ENCODE peak calls at places on chromosome 6, in nine cellular contexts. P is stomach; G is CD8-positive, alpha-beta T cell; E is CD8-positive, alpha-beta memory T cell; T is GM12878; L is spleen; Q is ovary; S is CD4-positive, alpha-beta memory T cell; K is cardiac muscle cell. Y is an unnamed sample.

GRCh38 chr6:133115960-133116359 is 125.2 kb upstream of the EYA4 start:
- DNase-seq in Q (no peak), T (no peak), K (no peak), E (no peak), L (no peak), G (no peak), P (no peak), S (no peak), Y (no peak)

GRCh38 chr6:10030942-10031537 is 383.8 kb downstream of the TFAP2A start:
- DNase-seq in L (no peak), T (no peak), G (no peak), Q (no peak), K (peak; percentile 37), P (no peak), E (no peak), S (no peak), Y (no peak)

GRCh38 chr6:153392156-153392555 is 261.1 kb upstream of the RGS17 start:
- DNase-seq in P (no peak), Q (no peak), G (no peak), T (no peak), L (no peak), K (no peak), S (no peak), E (no peak), Y (no peak)

GRCh38 chr6:77812304-77812703 is 159.5 kb downstream of the MEI4 start:
- DNase-seq in P (no peak), S (no peak), L (no peak), E (no peak), G (no peak), Q (no peak), K (no peak), T (no peak), Y (no peak)

GRCh38 chr6:30985490-30985889 is 2.0 kb downstream of the MUC21 start:
- DNase-seq in K (no peak), T (no peak), G (no peak), S (no peak), Q (no peak), E (no peak), P (no peak), L (no peak), Y (no peak)

GRCh38 chr6:8268156-8268555 is 165.8 kb upstream of the EEF1E1 start:
- DNase-seq in P (no peak), T (no peak), L (no peak), G (no peak), E (no peak), K (no peak), S (no peak), Q (no peak), Y (no peak)

GRCh38 chr6:34025112-34025807 is 120.6 kb downstream of the GRM4 start:
- DNase-seq in T (no peak), K (no peak), G (no peak), E (no peak), L (no peak), S (no peak), P (no peak), Q (no peak), Y (peak; percentile 13)

GRCh38 chr6:10138917-10139316 is 276.0 kb downstream of the TFAP2A start:
- DNase-seq in K (no peak), S (no peak), T (no peak), G (no peak), Q (no peak), E (no peak), L (no peak), P (no peak), Y (no peak)

GRCh38 chr6:27518881-27519795 is 46.2 kb upstream of the ZNF184 start:
- DNase-seq in E (peak; percentile 71), S (peak; percentile 69), Q (peak; percentile 74), G (peak; percentile 66), L (peak; percentile 86), P (peak; percentile 46), T (peak; percentile 83), K (peak; percentile 75), Y (peak; percentile 56)

GRCh38 chr6:148223424-148223842 is 119.2 kb upstream of the SASH1 start:
- DNase-seq in T (no peak), S (no peak), G (no peak), K (no peak), L (no peak), P (no peak), Q (no peak), E (no peak), Y (no peak)

DNA sequence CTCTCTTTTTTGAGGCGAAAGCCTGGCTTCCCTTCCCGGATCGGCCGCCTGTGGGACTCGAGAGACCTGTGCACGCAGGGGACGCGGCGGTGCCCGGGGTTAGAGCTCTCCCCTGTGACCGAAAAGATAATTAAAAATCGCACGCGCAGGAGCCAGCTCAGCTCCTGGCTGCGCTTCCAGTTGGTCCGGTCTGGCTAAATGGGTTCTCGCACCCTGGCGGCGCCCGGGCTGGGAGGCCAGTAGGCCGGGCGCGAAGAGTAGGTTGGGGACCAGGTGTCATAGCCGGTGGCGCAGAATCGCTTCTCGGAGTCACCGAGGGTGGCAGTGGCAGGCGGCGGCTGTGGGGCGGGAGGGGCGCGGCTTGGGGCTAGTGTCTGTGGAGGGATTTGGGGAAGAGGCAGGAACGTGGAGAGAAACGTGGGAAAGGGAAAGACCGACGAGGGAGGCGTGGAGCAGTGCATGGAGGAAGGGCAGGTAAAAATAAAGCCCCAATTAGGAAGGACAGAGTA is 41.9 kb upstream of the SUPT3H start:
- DNase-seq in Q (peak; percentile 60), P (peak; percentile 66), G (peak; percentile 61), S (peak; percentile 49), L (peak; percentile 89), K (peak; percentile 81), E (peak; percentile 49), T (no peak), Y (peak; percentile 77)
- H3K27me3 ChIP-seq in Q (no peaks in the 10 kb centered on the region), P (peaks cover 95% of the 10 kb centered on the region), G (no peaks in the 10 kb centered on the region), S (no peaks in the 10 kb centered on the region), L (peaks cover 25% of the 10 kb centered on the region), K (peaks cover 86% of the 10 kb centered on the region), E (peaks cover 7% of the 10 kb centered on the region), T (peaks cover 20% of the 10 kb centered on the region), Y (no peaks in the 10 kb centered on the region)

GRCh38 chr6:137092018-137092417 is 47.3 kb upstream of the IL20RA start:
- DNase-seq in K (no peak), G (no peak), T (no peak), Q (no peak), P (no peak), S (no peak), L (no peak), E (no peak), Y (no peak)

GRCh38 chr6:137095651-137096238 is 51.0 kb upstream of the IL20RA start:
- DNase-seq in G (no peak), T (peak; percentile 96), P (no peak), K (no peak), Q (no peak), L (no peak), S (no peak), E (no peak), Y (no peak)

GRCh38 chr6:137095093-137095492 is 50.3 kb upstream of the IL20RA start:
- DNase-seq in P (no peak), E (no peak), K (no peak), Q (no peak), T (no peak), L (no peak), S (no peak), G (no peak), Y (no peak)

GRCh38 chr6:137093183-137094069 is 48.7 kb upstream of the IL20RA start:
- DNase-seq in Q (no peak), T (no peak), K (no peak), L (no peak), S (no peak), P (no peak), E (no peak), G (no peak), Y (no peak)

GRCh38 chr6:137094411-137095008 is 49.7 kb upstream of the IL20RA start:
- DNase-seq in Q (peak; percentile 53), L (no peak), P (peak; percentile 47), S (peak; percentile 57), E (peak; percentile 39), T (peak; percentile 91), K (peak; percentile 72), G (peak; percentile 48), Y (peak; percentile 61)
- H3K27ac ChIP-seq in Q (no peak overlapping the region), L (no peak overlapping the region), P (no peak overlapping the region), S (no peak overlapping the region), E (no peak overlapping the region), T (peak overlapping the region; percentile 95), K (no peak overlapping the region), G (no peak overlapping the region), Y (no peak overlapping the region)

DNA sequence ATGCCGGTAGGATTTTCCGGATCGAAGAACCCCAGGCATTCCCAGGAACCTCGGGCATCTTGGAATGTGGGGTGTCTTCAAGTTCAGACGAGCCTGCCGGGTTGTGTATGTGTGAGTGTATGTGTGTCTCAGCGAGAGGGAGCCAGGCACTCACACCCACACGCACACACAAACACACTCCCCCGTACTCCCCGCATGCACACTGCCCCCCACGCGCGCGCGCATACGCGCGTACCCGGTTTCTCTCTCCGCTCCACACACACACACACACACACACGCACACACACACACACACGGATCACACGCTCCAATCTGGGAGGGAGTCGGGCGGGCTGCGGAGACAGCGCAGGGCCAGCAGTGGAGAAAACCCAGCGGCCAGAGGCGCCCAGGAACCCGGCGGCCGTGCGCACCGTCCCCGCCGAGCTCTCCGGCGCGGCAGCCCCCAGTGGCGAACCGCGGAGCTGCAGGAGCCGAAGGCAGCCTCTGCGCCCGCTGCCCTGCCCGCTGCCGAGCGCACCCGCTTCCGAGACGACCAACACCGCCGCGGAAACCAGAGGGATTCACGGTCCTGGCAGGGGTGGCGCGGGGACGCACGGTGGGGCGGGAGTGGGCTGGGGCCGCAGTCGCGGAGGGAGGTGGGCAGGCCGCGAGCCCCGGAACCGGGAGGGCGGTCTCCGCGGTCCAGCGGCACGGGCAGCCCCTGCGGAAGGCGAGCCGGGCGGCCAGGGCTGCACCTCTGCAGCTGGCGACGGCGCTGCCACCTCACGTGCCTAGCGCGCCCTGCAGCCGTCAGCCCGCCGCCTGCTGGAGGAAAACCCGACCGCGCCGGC is at the start of gene LRFN2:
- DNase-seq in P (peak; percentile 83), K (peak; percentile 90), T (no peak), S (peak; percentile 22), E (peak; percentile 38), G (peak; percentile 60), Q (peak; percentile 89), L (peak; percentile 92), Y (peak; percentile 88)
- H3K27me3 ChIP-seq in P (peaks cover 73% of the 10 kb centered on the region), K (peaks cover 61% of the 10 kb centered on the region), T (peaks cover 12% of the 10 kb centered on the region), S (no peaks in the 10 kb centered on the region), E (peaks cover 4% of the 10 kb centered on the region), G (no peaks in the 10 kb centered on the region), Q (no peaks in the 10 kb centered on the region), L (peaks cover 15% of the 10 kb centered on the region), Y (no peaks in the 10 kb centered on the region)

GRCh38 chr6:17865243-17865642 is 122.2 kb downstream of the KIF13A start:
- DNase-seq in E (no peak), P (no peak), L (no peak), G (no peak), Q (no peak), T (no peak), S (no peak), K (peak; percentile 27), Y (peak; percentile 46)

GRCh38 chr6:17869010-17869752 is 118.3 kb downstream of the KIF13A start:
- DNase-seq in E (no peak), K (no peak), L (no peak), S (no peak), G (no peak), P (no peak), T (no peak), Q (no peak), Y (no peak)

GRCh38 chr6:17865798-17866725 is 121.4 kb downstream of the KIF13A start:
- DNase-seq in G (no peak), E (no peak), T (no peak), K (no peak), L (no peak), Q (peak; percentile 35), P (peak; percentile 39), S (no peak), Y (peak; percentile 86)

GRCh38 chr6:17867880-17868279 is 119.6 kb downstream of the KIF13A start:
- DNase-seq in G (no peak), L (no peak), T (no peak), Q (no peak), P (no peak), S (no peak), K (no peak), E (no peak), Y (no peak)

GRCh38 chr6:17866876-17867444 is 120.5 kb downstream of the KIF13A start:
- DNase-seq in L (no peak), Q (no peak), S (no peak), E (no peak), T (no peak), P (no peak), G (no peak), K (no peak), Y (peak; percentile 32)
- H3K27ac ChIP-seq in L (no peak overlapping the region), Q (no peak overlapping the region), S (no peak overlapping the region), E (no peak overlapping the region), T (no peak overlapping the region), P (peak overlapping the region; percentile 17), G (no peak overlapping the region), K (no peak overlapping the region), Y (no peak overlapping the region)